ENCODE peak calls at places on chromosomes 13 and 19, in seven cellular contexts. D is astrocyte; X is pancreas; H is cardiac muscle cell; A is thyroid gland; W is fibroblast of lung; R is CD4-positive, CD25-positive, alpha-beta regulatory T cell. V is an unnamed sample.
A peak's percentile ranks its signal among the peaks of the same experiment; 100 is the strongest.

GRCh38 chr13:78784017-78784745 is 125.2 kb upstream of the OBI1 start:
- DNase-seq in D (no peak), X (no peak), H (no peak), A (no peak), W (no peak), R (no peak), V (no peak)

GRCh38 chr13:45336025-45336800 is 4.8 kb downstream of the TPT1 start:
- DNase-seq in D (no peak), X (no peak), H (no peak), A (no peak), W (no peak), R (no peak), V (no peak)

GRCh38 chr13:63636231-63636993 is 2220.8 kb upstream of the PCDH20 start:
- DNase-seq in D (no peak), X (no peak), H (no peak), A (no peak), W (peak; percentile 14), R (no peak), V (no peak)

GRCh38 chr13:76622336-76623045 is 263.7 kb downstream of the KCTD12 start:
- DNase-seq in D (no peak), X (no peak), H (no peak), A (no peak), W (peak; percentile 54), R (no peak), V (no peak)

GRCh38 chr19:802888-803561 is 5.8 kb downstream of the PTBP1 start:
- DNase-seq in D (no peak), X (no peak), H (peak; percentile 31), A (no peak), W (peak; percentile 35), R (no peak), V (no peak)

GRCh38 chr13:45325806-45326205 is 15.2 kb downstream of the TPT1 start:
- DNase-seq in D (peak; percentile 88), X (peak; percentile 81), H (peak; percentile 84), A (peak; percentile 42), W (peak; percentile 88), R (no peak), V (peak; percentile 88)

GRCh38 chr19:1076951-1077350 is 10.0 kb downstream of the ARHGAP45 start:
- DNase-seq in D (no peak), X (no peak), H (no peak), A (peak; percentile 72), W (no peak), R (peak; percentile 89), V (peak; percentile 55)

GRCh38 chr19:17948967-17949930 is 16.4 kb downstream of the CCDC124 start:
- DNase-seq in D (no peak), X (no peak), H (no peak), A (no peak), W (no peak), R (no peak), V (no peak)

GRCh38 chr19:41904118-41904870 is 21.3 kb downstream of the ARHGEF1 start:
- DNase-seq in D (no peak), X (peak; percentile 73), H (no peak), A (no peak), W (no peak), R (no peak), V (no peak)

GRCh38 chr13:29532136-29532535 is 63.4 kb downstream of the SLC7A1 start:
- DNase-seq in D (peak; percentile 57), X (no peak), H (no peak), A (no peak), W (no peak), R (no peak), V (no peak)

GRCh38 chr13:56424246-56424645 is 716.5 kb upstream of the PRR20A start:
- DNase-seq in D (no peak), X (no peak), H (no peak), A (no peak), W (no peak), R (no peak), V (peak; percentile 92)

GRCh38 chr13:51541809-51542258 is 42.4 kb upstream of the WDFY2 start:
- DNase-seq in D (no peak), X (peak; percentile 12), H (peak; percentile 24), A (peak; percentile 53), W (no peak), R (no peak), V (no peak)

GRCh38 chr19:1465191-1466016 is 13.6 kb downstream of the C19orf25 start:
- DNase-seq in D (no peak), X (no peak), H (peak; percentile 73), A (peak; percentile 47), W (peak; percentile 39), R (no peak), V (no peak)

GRCh38 chr13:96052655-96053002 is 572 bp downstream of the UGGT2 start:
- DNase-seq in D (peak; percentile 70), X (no peak), H (peak; percentile 6), A (no peak), W (peak; percentile 75), R (no peak), V (peak; percentile 51)

GRCh38 chr13:102049853-102050252 is 352.0 kb downstream of the FGF14 start:
- DNase-seq in D (no peak), X (no peak), H (no peak), A (no peak), W (no peak), R (no peak), V (no peak)

GRCh38 chr13:40874138-40874776 is 84.8 kb downstream of the SLC25A15 start:
- DNase-seq in D (no peak), X (no peak), H (no peak), A (no peak), W (peak; percentile 9), R (no peak), V (no peak)

GRCh38 chr19:49691243-49692101 is 556 bp downstream of the CPT1C start:
- DNase-seq in D (peak; percentile 49), X (no peak), H (peak; percentile 85), A (peak; percentile 35), W (peak; percentile 73), R (no peak), V (no peak)

GRCh38 chr13:99434258-99434788 is 66.9 kb upstream of the TM9SF2 start:
- DNase-seq in D (no peak), X (no peak), H (no peak), A (no peak), W (no peak), R (peak; percentile 76), V (no peak)

GRCh38 chr19:40822161-40822560 is 23.2 kb downstream of the EGLN2 start:
- DNase-seq in D (no peak), X (no peak), H (no peak), A (no peak), W (no peak), R (no peak), V (no peak)

GRCh38 chr13:107124129-107124718 is 556.3 kb upstream of the ARGLU1 start:
- DNase-seq in D (no peak), X (no peak), H (peak; percentile 38), A (no peak), W (peak; percentile 47), R (no peak), V (no peak)

GRCh38 chr19:13428352-13428751 is 77.9 kb downstream of the CACNA1A start:
- DNase-seq in D (no peak), X (no peak), H (peak; percentile 17), A (no peak), W (peak; percentile 9), R (no peak), V (no peak)

GRCh38 chr13:113187263-113187669 is 21.2 kb downstream of the PCID2 start:
- DNase-seq in D (peak; percentile 99), X (no peak), H (no peak), A (peak; percentile 37), W (peak; percentile 99), R (no peak), V (peak; percentile 96)

GRCh38 chr13:113864303-113864890 is 521 bp upstream of the GAS6 start:
- DNase-seq in D (no peak), X (no peak), H (no peak), A (no peak), W (no peak), R (no peak), V (no peak)

GRCh38 chr13:97224544-97225324 is 2.6 kb downstream of the MBNL2 start:
- DNase-seq in D (peak; percentile 41), X (peak; percentile 85), H (no peak), A (no peak), W (peak; percentile 64), R (peak; percentile 21), V (peak; percentile 58)

DNA sequence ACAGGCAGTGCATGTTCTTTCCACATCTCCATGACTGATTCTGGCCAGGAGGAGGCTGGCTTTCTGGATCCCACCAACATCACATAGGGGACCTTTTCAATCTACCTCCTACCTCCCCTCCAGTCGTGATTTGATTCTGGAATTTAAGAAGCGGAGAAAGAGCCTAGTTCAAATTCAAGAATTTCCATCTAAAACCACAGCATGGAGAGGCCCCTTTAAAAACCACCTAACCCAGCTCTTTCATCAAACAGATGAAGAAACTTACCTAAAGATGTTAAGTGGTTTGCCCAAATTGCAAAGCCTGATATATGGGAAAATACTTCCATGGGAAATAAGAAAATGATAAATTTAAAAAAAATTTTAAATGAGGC is 45.6 kb downstream of the RFX2 start:
- DNase-seq in D (no peak), X (no peak), H (no peak), A (no peak), W (no peak), R (no peak), V (no peak)
- H3K27ac ChIP-seq in D (no peak overlapping the region), X (no peak overlapping the region), H (no peak overlapping the region), A (no peak overlapping the region), W (no peak overlapping the region), R (no peak overlapping the region), V (peak overlapping the region; percentile 50)

GRCh38 chr19:32910874-32911273 is 41.3 kb upstream of the SLC7A9 start:
- DNase-seq in D (no peak), X (no peak), H (no peak), A (no peak), W (no peak), R (no peak), V (no peak)
- H3K27ac ChIP-seq in D (no peak overlapping the region), X (no peak overlapping the region), H (no peak overlapping the region), A (no peak overlapping the region), W (no peak overlapping the region), R (no peak overlapping the region), V (no peak overlapping the region)

GRCh38 chr13:90485441-90485840 is 862.0 kb upstream of the MIR17HG start:
- DNase-seq in D (peak; percentile 91), X (no peak), H (no peak), A (no peak), W (peak; percentile 82), R (no peak), V (peak; percentile 76)
- H3K27ac ChIP-seq in D (no peak overlapping the region), X (no peak overlapping the region), H (no peak overlapping the region), A (no peak overlapping the region), W (no peak overlapping the region), R (no peak overlapping the region), V (no peak overlapping the region)

GRCh38 chr19:15448014-15448777 is 1.6 kb downstream of the WIZ start:
- DNase-seq in D (no peak), X (no peak), H (no peak), A (no peak), W (no peak), R (no peak), V (no peak)

GRCh38 chr19:15449620-15450527 is at the start of gene WIZ:
- DNase-seq in D (no peak), X (peak; percentile 88), H (peak; percentile 87), A (peak; percentile 86), W (peak; percentile 67), R (peak; percentile 77), V (no peak)

GRCh38 chr19:15452111-15453047 is 2.6 kb upstream of the WIZ start:
- DNase-seq in D (peak; percentile 43), X (peak; percentile 85), H (peak; percentile 90), A (peak; percentile 81), W (peak; percentile 82), R (no peak), V (peak; percentile 78)

GRCh38 chr19:15448778-15449619 is 757 bp downstream of the WIZ start:
- DNase-seq in D (no peak), X (no peak), H (peak; percentile 39), A (peak; percentile 30), W (peak; percentile 14), R (no peak), V (no peak)

GRCh38 chr19:15450528-15450890 is 753 bp upstream of the WIZ start:
- DNase-seq in D (no peak), X (no peak), H (no peak), A (no peak), W (no peak), R (no peak), V (no peak)
- H3K27ac ChIP-seq in D (no peak overlapping the region), X (peak overlapping the region; percentile 33), H (no peak overlapping the region), A (no peak overlapping the region), W (no peak overlapping the region), R (peak overlapping the region; percentile 77), V (no peak overlapping the region)